ENCODE peak calls at places on chromosomes 12 and 14, in nine cellular contexts. K, Z, I, Y, F, C, P, A and Q are unnamed samples.

GRCh38 chr14:103118019-103118662 is 5.1 kb upstream of the TNFAIP2 start:
- DNase-seq in K (no peak), F (no peak), Z (peak; percentile 92), A (peak; percentile 92), P (no peak), Y (no peak), I (no peak), C (no peak), Q (no peak)

GRCh38 chr12:9096563-9097176 is 19.0 kb downstream of the A2M start:
- DNase-seq in K (no peak), F (peak; percentile 17), P (no peak), A (no peak), Z (no peak), Y (no peak), C (no peak), I (no peak), Q (no peak)

GRCh38 chr12:107379852-107380567 is 286.7 kb upstream of the CRY1 start:
- DNase-seq in P (no peak), Z (no peak), Y (peak; percentile 27), I (no peak), F (peak; percentile 76), C (no peak), K (no peak), A (no peak), Q (no peak)

GRCh38 chr14:100222219-100223093 is 16.5 kb upstream of the YY1 start:
- DNase-seq in K (no peak), C (no peak), Z (no peak), Y (no peak), P (no peak), A (no peak), I (no peak), F (no peak), Q (no peak)

GRCh38 chr14:68638817-68639517 is 153.9 kb downstream of the ZFP36L1 start:
- DNase-seq in P (no peak), C (no peak), I (no peak), Z (no peak), Y (no peak), A (no peak), K (no peak), F (no peak), Q (no peak)

GRCh38 chr12:130401703-130402102 is 64.0 kb downstream of the PIWIL1 start:
- DNase-seq in F (no peak), I (no peak), Z (no peak), Y (no peak), K (no peak), P (no peak), C (no peak), A (no peak), Q (peak; percentile 47)

GRCh38 chr12:67592228-67593011 is 56.1 kb upstream of the DYRK2 start:
- DNase-seq in I (no peak), C (no peak), P (no peak), K (no peak), A (no peak), Z (no peak), Y (no peak), F (peak; percentile 62), Q (no peak)

GRCh38 chr12:45292486-45293195 is 76.7 kb downstream of the ANO6 start:
- DNase-seq in A (peak; percentile 87), C (no peak), Z (no peak), F (no peak), I (no peak), Y (peak; percentile 77), K (no peak), P (no peak), Q (no peak)

GRCh38 chr14:32536175-32536574 is 207.1 kb downstream of the AKAP6 start:
- DNase-seq in F (no peak), I (no peak), C (no peak), Z (no peak), P (no peak), A (no peak), K (no peak), Y (no peak), Q (no peak)

GRCh38 chr14:53953828-53954550 is 2.6 kb downstream of the BMP4 start:
- DNase-seq in I (no peak), Z (peak; percentile 71), F (peak; percentile 52), A (peak; percentile 82), K (no peak), P (no peak), C (peak; percentile 46), Y (no peak), Q (peak; percentile 73)

GRCh38 chr12:109881752-109882151 is 1.4 kb upstream of the GLTP start:
- DNase-seq in Y (no peak), P (no peak), K (no peak), C (no peak), A (no peak), I (no peak), F (peak; percentile 23), Z (no peak), Q (no peak)
- H3K4me3 ChIP-seq in Y (no peak overlapping the region), P (no peak overlapping the region), K (no peak overlapping the region), C (no peak overlapping the region), A (no peak overlapping the region), I (no peak overlapping the region), F (no peak overlapping the region), Z (no peak overlapping the region), Q (no peak overlapping the region)

GRCh38 chr14:91310620-91311283 is 66.2 kb upstream of the GPR68 start:
- DNase-seq in A (no peak), Y (no peak), K (no peak), I (peak; percentile 51), P (peak; percentile 20), F (no peak), Z (no peak), C (no peak), Q (no peak)
- H3K36me3 ChIP-seq in A (no peaks in the 10 kb centered on the region), Y (no peaks in the 10 kb centered on the region), K (peaks cover 91% of the 10 kb centered on the region), I (peaks cover 77% of the 10 kb centered on the region), P (peaks cover 74% of the 10 kb centered on the region), F (no peaks in the 10 kb centered on the region), Z (no peaks in the 10 kb centered on the region), C (no peaks in the 10 kb centered on the region), Q (peaks cover 43% of the 10 kb centered on the region)

GRCh38 chr12:49341777-49342065 is 4.7 kb upstream of the C1QL4 start:
- DNase-seq in F (no peak), A (no peak), Z (no peak), K (no peak), C (no peak), Y (no peak), P (no peak), I (no peak), Q (no peak)

GRCh38 chr12:49340971-49341776 is 4.2 kb upstream of the C1QL4 start:
- DNase-seq in I (no peak), K (no peak), P (no peak), C (no peak), F (no peak), A (no peak), Y (no peak), Z (peak; percentile 41), Q (peak; percentile 64)

GRCh38 chr12:49342914-49343731 is 3.6 kb upstream of the DNAJC22 start:
- DNase-seq in Z (peak; percentile 62), A (peak; percentile 65), Y (no peak), I (no peak), C (no peak), F (no peak), P (no peak), K (no peak), Q (peak; percentile 60)

GRCh38 chr12:49340095-49340870 is 3.3 kb upstream of the C1QL4 start:
- DNase-seq in I (no peak), K (no peak), A (peak; percentile 11), Y (no peak), Z (no peak), P (no peak), C (no peak), F (no peak), Q (no peak)

DNA sequence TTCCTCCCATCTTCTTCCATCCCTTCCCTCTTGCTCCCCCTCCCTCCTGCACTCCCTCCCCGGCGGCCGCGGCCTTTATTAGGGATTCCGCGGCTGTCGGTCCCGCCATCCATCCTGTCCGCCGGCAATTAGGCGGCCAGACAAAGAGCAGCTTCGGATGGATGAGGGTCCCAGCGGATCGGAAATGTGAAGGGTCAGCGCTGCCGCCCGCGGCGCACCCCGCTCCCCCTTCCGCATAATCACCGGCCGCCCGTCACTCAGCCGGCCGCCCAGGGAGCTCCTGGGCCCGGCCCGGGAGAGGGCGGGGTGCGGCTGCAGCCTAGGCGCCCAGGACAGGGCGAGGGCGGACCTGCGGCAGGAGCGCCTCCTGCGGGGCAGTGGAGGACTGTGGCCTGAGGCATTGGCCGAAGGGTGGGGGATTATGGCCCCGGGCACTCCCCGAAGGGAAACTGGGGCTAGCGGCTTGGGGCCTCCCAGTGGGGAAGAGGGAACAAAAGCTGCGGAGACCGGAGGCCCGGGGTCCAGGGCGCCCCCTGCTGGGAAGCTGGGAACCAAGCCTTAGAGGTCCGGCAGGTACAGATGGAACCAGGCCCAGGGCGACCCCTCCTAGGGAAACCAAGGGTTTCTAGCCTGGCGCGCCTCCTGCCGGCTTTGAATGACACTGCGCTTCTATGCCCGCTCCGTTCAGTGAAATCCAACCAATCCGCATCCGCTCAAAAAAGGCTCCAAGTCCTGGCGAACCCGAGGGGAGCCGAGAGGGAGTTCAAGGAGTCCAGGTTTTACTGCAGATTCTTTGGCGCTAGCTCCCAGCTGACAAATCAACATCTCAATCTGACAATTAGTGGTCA is 4.4 kb upstream of the DNAJC22 start:
- DNase-seq in C (peak; percentile 96), Z (peak; percentile 85), K (peak; percentile 57), Y (no peak), I (peak; percentile 52), F (peak; percentile 40), A (peak; percentile 87), P (peak; percentile 63), Q (peak; percentile 96)
- H3K27me3 ChIP-seq in C (peaks cover 5% of the 10 kb centered on the region), Z (no peaks in the 10 kb centered on the region), K (peaks cover 9% of the 10 kb centered on the region), Y (peaks cover 27% of the 10 kb centered on the region), I (peaks cover 34% of the 10 kb centered on the region), F (peaks cover 22% of the 10 kb centered on the region), A (peaks cover 96% of the 10 kb centered on the region), P (peaks cover 43% of the 10 kb centered on the region), Q (peaks cover 98% of the 10 kb centered on the region)

GRCh38 chr12:100266802-100267602 is at the start of the genes DEPDC4 and SCYL2:
- DNase-seq in C (peak; percentile 94), I (peak; percentile 86), K (peak; percentile 97), Z (peak; percentile 97), A (peak; percentile 99), F (peak; percentile 99), P (peak; percentile 95), Y (peak; percentile 96), Q (peak; percentile 94)

GRCh38 chr12:100263131-100263530 is 3.7 kb downstream of the DEPDC4 start:
- DNase-seq in C (no peak), A (no peak), Z (no peak), F (no peak), Y (no peak), K (no peak), I (no peak), P (no peak), Q (no peak)

GRCh38 chr12:100267603-100268281 is 765 bp downstream of the SCYL2 start:
- DNase-seq in Z (no peak), I (peak; percentile 6), Y (no peak), P (no peak), A (no peak), C (no peak), K (no peak), F (peak; percentile 42), Q (peak; percentile 48)

GRCh38 chr12:100266163-100266801 is 597 bp downstream of the DEPDC4 start:
- DNase-seq in K (no peak), A (no peak), F (no peak), Y (no peak), Z (no peak), C (peak; percentile 17), I (no peak), P (no peak), Q (peak; percentile 90)

DNA sequence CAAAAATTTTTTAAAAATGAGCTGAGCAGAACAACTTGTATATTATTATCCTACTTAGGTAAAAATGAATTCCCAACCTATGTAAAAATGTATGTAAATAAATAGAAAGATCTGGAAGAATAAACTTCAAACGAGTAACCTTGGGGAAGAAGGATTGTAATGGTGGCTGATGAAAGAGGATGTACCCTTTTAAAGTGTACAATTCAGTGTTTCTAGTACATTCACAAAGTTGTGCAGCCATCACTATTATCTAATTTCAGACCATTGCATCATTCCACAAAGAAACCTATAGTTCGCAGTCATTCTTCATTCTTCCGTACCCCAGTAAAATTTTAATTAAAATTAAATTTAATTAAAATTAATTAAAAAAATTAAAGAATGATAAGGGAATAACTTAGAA is 1.1 kb downstream of the DEPDC4 start:
- DNase-seq in Y (no peak), K (no peak), I (no peak), Z (no peak), C (no peak), F (no peak), A (no peak), P (no peak), Q (no peak)
- H3K4me3 ChIP-seq in Y (no peak overlapping the region), K (no peak overlapping the region), I (no peak overlapping the region), Z (no peak overlapping the region), C (no peak overlapping the region), F (no peak overlapping the region), A (no peak overlapping the region), P (no peak overlapping the region), Q (no peak overlapping the region)